ENCODE peak calls at places on chromosomes 16 and 17, in ten cellular contexts. U is COR-L47; G is fibroblast of pulmonary artery; A is C1 segment of cervical spinal cord; C is activated CD4-positive, alpha-beta T cell treated with anti-CD3 and anti-CD28 coated beads, Interleukin-2, amount 50 U/mL, for 1 hour; W is stimulated activated CD8-positive, alpha-beta memory T cell treated with anti-CD3 and anti-CD28 coated beads, Interleukin-12 subunit alpha, Interleukin-12 subunit beta, amount 100 ng/mL, for 4 hours; V is NCI-H510A treated with DMSO at 0.1 percent for 48 hours; B is amniotic stem cell; Y is HAP-1; K is smooth muscle cell of the brain vasculature. T is an unnamed sample.

GRCh38 chr16:70706948-70707465 is 21.2 kb upstream of the MTSS2 start:
- DNase-seq in U (no peak), G (peak; percentile 67), A (no peak), C (no peak), W (no peak), V (no peak), B (peak; percentile 69), Y (no peak), K (peak; percentile 43), T (no peak)

GRCh38 chr16:90057738-90058173 is 19.4 kb downstream of the PRDM7 start:
- DNase-seq in U (no peak), G (peak; percentile 81), A (no peak), C (no peak), W (no peak), V (no peak), B (no peak), Y (no peak), K (no peak), T (no peak)

GRCh38 chr17:75345514-75346167 is 56.4 kb upstream of the SLC25A19 start:
- DNase-seq in U (no peak), G (no peak), A (no peak), C (peak; percentile 41), W (peak; percentile 23), V (no peak), B (no peak), Y (peak; percentile 46), K (no peak), T (peak; percentile 64)

GRCh38 chr16:57172891-57173290 is 12.9 kb downstream of the PSME3IP1 start:
- DNase-seq in U (no peak), G (no peak), A (no peak), C (no peak), W (no peak), V (no peak), B (no peak), Y (no peak), K (no peak), T (no peak)

GRCh38 chr17:49016775-49017463 is 19.7 kb downstream of the IGF2BP1 start:
- DNase-seq in U (peak; percentile 55), G (peak; percentile 89), A (no peak), C (no peak), W (no peak), V (no peak), B (peak; percentile 78), Y (no peak), K (no peak), T (no peak)

GRCh38 chr16:69711115-69711740 is 15.1 kb downstream of the NQO1 start:
- DNase-seq in U (no peak), G (peak; percentile 83), A (no peak), C (no peak), W (no peak), V (no peak), B (no peak), Y (no peak), K (no peak), T (no peak)

GRCh38 chr17:80675451-80676095 is 130.9 kb downstream of the RPTOR start:
- DNase-seq in U (no peak), G (no peak), A (no peak), C (no peak), W (no peak), V (no peak), B (no peak), Y (no peak), K (no peak), T (no peak)

GRCh38 chr17:71409712-71410111 is 711.1 kb upstream of the SOX9 start:
- DNase-seq in U (no peak), G (peak; percentile 53), A (no peak), C (no peak), W (no peak), V (no peak), B (peak; percentile 22), Y (no peak), K (no peak), T (no peak)

GRCh38 chr17:53150101-53150698 is 672.5 kb upstream of the KIF2B start:
- DNase-seq in U (no peak), G (peak; percentile 3), A (no peak), C (no peak), W (no peak), V (peak; percentile 57), B (no peak), Y (no peak), K (no peak), T (no peak)

GRCh38 chr17:73165616-73166404 is 1.0 kb downstream of the SSTR2 start:
- DNase-seq in U (no peak), G (no peak), A (peak; percentile 16), C (no peak), W (no peak), V (no peak), B (no peak), Y (no peak), K (no peak), T (no peak)

GRCh38 chr16:88335150-88335685 is 47.5 kb upstream of the ZNF469 start:
- DNase-seq in U (no peak), G (no peak), A (no peak), C (no peak), W (no peak), V (no peak), B (no peak), Y (no peak), K (no peak), T (no peak)

GRCh38 chr17:69042308-69042707 is 18.4 kb downstream of the ABCA9 start:
- DNase-seq in U (no peak), G (no peak), A (no peak), C (no peak), W (no peak), V (no peak), B (no peak), Y (no peak), K (no peak), T (no peak)

GRCh38 chr16:52515068-52515671 is 31.8 kb downstream of the TOX3 start:
- DNase-seq in U (peak; percentile 54), G (no peak), A (no peak), C (no peak), W (no peak), V (peak; percentile 91), B (no peak), Y (no peak), K (no peak), T (no peak)

GRCh38 chr17:45228121-45228941 is 6.6 kb downstream of the FMNL1 start:
- DNase-seq in U (no peak), G (no peak), A (no peak), C (no peak), W (no peak), V (no peak), B (no peak), Y (no peak), K (no peak), T (no peak)

GRCh38 chr17:50769884-50770283 is 2.6 kb upstream of the ANKRD40CL start:
- DNase-seq in U (no peak), G (no peak), A (no peak), C (no peak), W (no peak), V (no peak), B (no peak), Y (no peak), K (no peak), T (no peak)

GRCh38 chr17:76145231-76146052 is 4.4 kb upstream of the FOXJ1 start:
- DNase-seq in U (peak; percentile 36), G (no peak), A (no peak), C (peak; percentile 59), W (no peak), V (peak; percentile 53), B (no peak), Y (no peak), K (no peak), T (no peak)

GRCh38 chr16:89363621-89364393 is 126.6 kb downstream of the ANKRD11 start:
- DNase-seq in U (no peak), G (peak; percentile 81), A (no peak), C (peak; percentile 48), W (no peak), V (peak; percentile 5), B (no peak), Y (no peak), K (peak; percentile 62), T (peak; percentile 58)

GRCh38 chr16:70258065-70258464 is 6.3 kb upstream of the EXOSC6 start:
- DNase-seq in U (no peak), G (no peak), A (no peak), C (no peak), W (no peak), V (no peak), B (no peak), Y (no peak), K (no peak), T (no peak)

GRCh38 chr17:35167666-35168065 is 20.0 kb downstream of the UNC45B start:
- DNase-seq in U (no peak), G (peak; percentile 2), A (no peak), C (no peak), W (no peak), V (no peak), B (no peak), Y (no peak), K (no peak), T (no peak)

GRCh38 chr17:7705269-7706255 is 560 bp downstream of the EFNB3 start:
- DNase-seq in U (no peak), G (no peak), A (no peak), C (no peak), W (no peak), V (no peak), B (no peak), Y (peak; percentile 46), K (no peak), T (no peak)

GRCh38 chr17:81685108-81685507 is 1.3 kb downstream of the HGS start:
- DNase-seq in U (no peak), G (peak; percentile 46), A (no peak), C (no peak), W (no peak), V (no peak), B (peak; percentile 35), Y (no peak), K (no peak), T (no peak)

T was measured in HL-60.